ENCODE peak calls at places on chromosomes 5 and 9, in ten cellular contexts. A is hepatocyte, H is A673, U is astrocyte of the spinal cord, E is astrocyte, C is heart right ventricle, T is cardiac muscle cell, P is Panc1, O is Peyer's patch, B is heart left ventricle. N is an unnamed sample.

GRCh38 chr9:126661521-126662251 is 48.0 kb downstream of the LMX1B start:
- DNase-seq in A (peak), H (peak), U (no peak), E (no peak), C (no peak), T (no peak), P (no peak), O (no peak), B (no peak), N (peak)

GRCh38 chr5:123125953-123126352 is 36.9 kb downstream of the PRDM6 start:
- DNase-seq in A (no peak), H (peak), U (peak), E (peak), C (no peak), T (no peak), P (no peak), O (no peak), B (no peak), N (peak)

GRCh38 chr5:74212336-74212735 is 428.2 kb downstream of the ENC1 start:
- DNase-seq in A (no peak), H (peak), U (no peak), E (no peak), C (no peak), T (peak), P (no peak), O (no peak), B (no peak), N (peak)

GRCh38 chr5:58847041-58847440 is 264.2 kb downstream of the RAB3C start:
- DNase-seq in A (no peak), H (no peak), U (no peak), E (no peak), C (no peak), T (no peak), P (no peak), O (no peak), B (no peak), N (no peak)

GRCh38 chr9:120091206-120091605 is 488.8 kb downstream of the CDK5RAP2 start:
- DNase-seq in A (no peak), H (no peak), U (no peak), E (no peak), C (no peak), T (no peak), P (no peak), O (no peak), B (no peak), N (no peak)

GRCh38 chr5:53944981-53945380 is 365.4 kb downstream of the ARL15 start:
- DNase-seq in A (peak), H (no peak), U (no peak), E (peak), C (no peak), T (no peak), P (no peak), O (no peak), B (no peak), N (peak)

GRCh38 chr5:135034186-135034962 is at the start of gene PITX1:
- DNase-seq in A (peak), H (peak), U (no peak), E (no peak), C (no peak), T (peak), P (no peak), O (no peak), B (no peak), N (peak)

GRCh38 chr9:110799396-110799795 is 130.8 kb downstream of the MUSK start:
- DNase-seq in A (no peak), H (no peak), U (no peak), E (no peak), C (no peak), T (no peak), P (no peak), O (no peak), B (no peak), N (no peak)

GRCh38 chr5:139671096-139671841 is 23.1 kb downstream of the CXXC5 start:
- DNase-seq in A (no peak), H (no peak), U (no peak), E (no peak), C (no peak), T (no peak), P (no peak), O (peak), B (peak), N (no peak)

GRCh38 chr5:40871177-40871576 is 30.0 kb downstream of the CARD6 start:
- DNase-seq in A (no peak), H (no peak), U (peak), E (no peak), C (no peak), T (no peak), P (no peak), O (no peak), B (no peak), N (peak)

GRCh38 chr9:122346478-122347347 is 24.1 kb upstream of the PTGS1 start:
- DNase-seq in A (peak), H (peak), U (peak), E (no peak), C (peak), T (peak), P (no peak), O (no peak), B (peak), N (peak)

GRCh38 chr9:2014148-2014547 is 999 bp upstream of the SMARCA2 start:
- DNase-seq in A (no peak), H (no peak), U (no peak), E (no peak), C (no peak), T (no peak), P (no peak), O (no peak), B (no peak), N (no peak)

GRCh38 chr5:172983542-172984243 is at the start of gene ATP6V0E1:
- DNase-seq in A (peak), H (peak), U (peak), E (peak), C (peak), T (peak), P (peak), O (peak), B (peak), N (peak)

GRCh38 chr5:34452170-34452828 is 203.8 kb upstream of the RAI14 start:
- DNase-seq in A (peak), H (peak), U (peak), E (no peak), C (no peak), T (peak), P (no peak), O (no peak), B (no peak), N (peak)

GRCh38 chr5:66850354-66851075 is 254.3 kb downstream of the MAST4 start:
- DNase-seq in A (no peak), H (no peak), U (no peak), E (no peak), C (no peak), T (no peak), P (no peak), O (no peak), B (no peak), N (peak)
- H3K4me3 ChIP-seq in A (no peak), H (no peak), U (no peak), E (no peak), C (no peak), T (no peak), P (no peak), O (no peak), B (no peak), N (no peak)

GRCh38 chr5:169650701-169651331 is 13.7 kb downstream of the DOCK2 start:
- DNase-seq in A (no peak), H (no peak), U (peak), E (peak), C (no peak), T (no peak), P (no peak), O (no peak), B (no peak), N (peak)
- H3K4me3 ChIP-seq in A (no peak), H (no peak), U (no peak), E (peak), C (no peak), T (no peak), P (no peak), O (no peak), B (no peak), N (no peak)

DNA sequence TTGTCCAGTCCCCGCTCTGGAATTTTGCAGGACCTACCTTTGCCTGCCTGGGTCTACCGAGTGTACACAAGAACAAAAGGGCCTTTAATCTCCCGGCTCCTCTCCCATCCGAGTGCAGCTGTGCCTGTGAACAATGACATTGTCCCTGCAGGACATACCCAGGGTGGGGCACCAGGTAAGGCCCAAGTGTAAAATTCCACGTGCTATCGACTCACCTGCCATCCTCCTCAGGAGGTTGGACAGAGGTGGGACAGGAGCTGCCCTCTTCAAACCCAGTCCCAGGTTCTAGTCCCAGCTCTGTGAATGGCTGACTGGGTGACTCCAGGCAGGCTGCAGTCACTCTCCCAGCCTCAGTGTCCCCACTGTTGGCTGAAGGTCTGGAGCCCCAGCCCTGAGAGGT is 159.6 kb upstream of the ALDH1B1 start:
- DNase-seq in A (no peak), H (no peak), U (no peak), E (no peak), C (no peak), T (no peak), P (no peak), O (no peak), B (no peak), N (no peak)
- H3K4me3 ChIP-seq in A (no peak), H (no peak), U (no peak), E (no peak), C (no peak), T (no peak), P (no peak), O (no peak), B (no peak), N (no peak)

GRCh38 chr9:88992556-88992955 is 1.3 kb downstream of the S1PR3 start:
- DNase-seq in A (no peak), H (no peak), U (no peak), E (no peak), C (no peak), T (no peak), P (no peak), O (no peak), B (no peak), N (no peak)
- H3K4me3 ChIP-seq in A (peak), H (peak), U (peak), E (peak), C (peak), T (peak), P (no peak), O (peak), B (peak), N (peak)

DNA sequence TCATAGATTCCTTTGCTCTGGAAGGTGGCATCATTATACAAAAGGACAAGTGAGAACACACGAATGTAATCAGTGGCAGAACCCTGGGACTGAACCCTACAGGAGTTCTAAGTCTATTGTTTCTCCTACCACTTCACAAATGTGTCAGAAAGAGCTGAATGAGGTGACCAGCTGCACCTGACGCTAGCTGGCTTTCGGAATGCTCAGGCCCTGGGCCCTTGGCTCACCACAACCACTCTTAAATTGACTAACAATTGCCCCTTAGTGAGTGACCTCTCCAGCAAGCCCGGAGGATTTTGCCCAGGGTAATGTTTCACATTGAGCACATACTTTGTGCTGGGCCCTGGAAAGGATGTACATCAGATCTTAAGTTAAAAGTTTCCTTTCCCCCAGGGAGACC is 41.2 kb upstream of the ABCA1 start:
- DNase-seq in A (no peak), H (no peak), U (no peak), E (no peak), C (no peak), T (no peak), P (no peak), O (no peak), B (no peak), N (no peak)
- H3K4me3 ChIP-seq in A (no peak), H (no peak), U (no peak), E (no peak), C (no peak), T (no peak), P (no peak), O (no peak), B (no peak), N (no peak)

GRCh38 chr9:91391426-91392217 is 29.9 kb upstream of the AUH start:
- DNase-seq in A (no peak), H (no peak), U (no peak), E (no peak), C (no peak), T (no peak), P (no peak), O (no peak), B (no peak), N (no peak)
- H3K4me3 ChIP-seq in A (no peak), H (no peak), U (no peak), E (no peak), C (no peak), T (no peak), P (no peak), O (no peak), B (no peak), N (no peak)

DNA sequence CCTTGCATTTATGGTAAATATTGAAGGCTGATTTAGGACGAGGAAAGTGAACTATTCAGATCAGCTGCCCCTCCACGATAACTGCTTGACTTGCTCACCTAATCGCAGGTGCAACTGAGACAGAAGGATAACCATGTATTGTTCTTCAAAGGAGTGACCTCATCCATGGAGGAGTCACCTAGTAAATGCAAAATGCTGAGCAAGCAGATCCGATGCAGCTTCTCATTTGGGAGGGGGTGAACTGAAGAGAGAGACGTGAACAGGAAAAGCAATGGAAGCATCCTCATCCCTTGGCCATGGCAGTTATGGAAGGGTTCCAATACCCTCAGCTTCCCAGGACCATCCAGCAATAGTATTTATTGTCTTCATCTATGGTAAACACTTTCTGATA is 47.5 kb downstream of the RASGRF2 start:
- DNase-seq in A (no peak), H (no peak), U (no peak), E (no peak), C (no peak), T (no peak), P (no peak), O (no peak), B (no peak), N (no peak)
- H3K4me3 ChIP-seq in A (no peak), H (no peak), U (no peak), E (no peak), C (no peak), T (no peak), P (no peak), O (no peak), B (no peak), N (no peak)

DNA sequence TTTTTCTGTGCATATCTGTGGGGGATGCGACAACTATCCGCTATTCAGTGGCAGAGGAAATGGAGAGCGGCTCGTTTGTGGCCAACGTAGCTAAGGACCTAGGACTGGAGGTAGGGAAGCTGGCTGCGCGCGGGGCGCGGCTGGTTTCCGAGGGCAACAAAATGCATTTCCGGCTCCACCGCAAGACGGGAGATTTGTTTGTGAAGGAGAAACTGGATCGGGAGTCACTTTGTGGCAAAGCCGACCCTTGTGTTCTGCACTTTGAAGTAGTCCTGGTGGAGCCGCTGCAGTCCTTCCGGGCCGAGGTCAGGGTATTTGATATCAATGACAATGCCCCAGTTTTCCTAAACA is 327 bp downstream of the PCDHB1 start:
- DNase-seq in A (peak), H (peak), U (no peak), E (no peak), C (no peak), T (no peak), P (no peak), O (no peak), B (no peak), N (no peak)
- H3K4me3 ChIP-seq in A (peak), H (peak), U (no peak), E (no peak), C (peak), T (peak), P (peak), O (peak), B (peak), N (peak)

GRCh38 chr5:161547573-161548471 is 1.3 kb upstream of the GABRB2 start:
- DNase-seq in A (peak), H (no peak), U (no peak), E (no peak), C (no peak), T (peak), P (no peak), O (no peak), B (no peak), N (no peak)
- H3K4me3 ChIP-seq in A (peak), H (peak), U (peak), E (peak), C (peak), T (peak), P (peak), O (peak), B (peak), N (no peak)